ENCODE peak calls at places on chromosomes 1 and 21, in ten cellular contexts. One of them, this sample, is unnamed.

GRCh38 chr1:166165661-166166399 is 971 bp downstream of the FAM78B start:
- DNase-seq in testis: peak
- DNase-seq in A549: peak
- DNase-seq in endothelial cell of umbilical vein: peak
- DNase-seq in body of pancreas: peak
- DNase-seq in neural crest cell: peak
- DNase-seq in dorsolateral prefrontal cortex: no peak
- DNase-seq in BE2C: peak
- DNase-seq in prostate gland: peak
- DNase-seq in tibial nerve: peak
- DNase-seq in this sample: no peak

GRCh38 chr1:215911406-215911968 is 344.4 kb downstream of the KCTD3 start:
- DNase-seq in testis: no peak
- DNase-seq in A549: peak
- DNase-seq in endothelial cell of umbilical vein: no peak
- DNase-seq in body of pancreas: no peak
- DNase-seq in neural crest cell: no peak
- DNase-seq in dorsolateral prefrontal cortex: no peak
- DNase-seq in BE2C: no peak
- DNase-seq in prostate gland: no peak
- DNase-seq in tibial nerve: no peak
- DNase-seq in this sample: no peak

GRCh38 chr1:65146908-65147423 is 1.0 kb upstream of the AK4 start:
- DNase-seq in testis: no peak
- DNase-seq in A549: no peak
- DNase-seq in endothelial cell of umbilical vein: no peak
- DNase-seq in body of pancreas: no peak
- DNase-seq in neural crest cell: no peak
- DNase-seq in dorsolateral prefrontal cortex: no peak
- DNase-seq in BE2C: no peak
- DNase-seq in prostate gland: no peak
- DNase-seq in tibial nerve: no peak
- DNase-seq in this sample: no peak

GRCh38 chr21:34204481-34205439 is 131.4 kb downstream of the MRPS6 start:
- DNase-seq in testis: no peak
- DNase-seq in A549: no peak
- DNase-seq in endothelial cell of umbilical vein: no peak
- DNase-seq in body of pancreas: no peak
- DNase-seq in neural crest cell: no peak
- DNase-seq in dorsolateral prefrontal cortex: no peak
- DNase-seq in BE2C: peak
- DNase-seq in prostate gland: no peak
- DNase-seq in tibial nerve: no peak
- DNase-seq in this sample: no peak

GRCh38 chr21:17903029-17903806 is 84.1 kb upstream of the C21orf91 start:
- DNase-seq in testis: no peak
- DNase-seq in A549: no peak
- DNase-seq in endothelial cell of umbilical vein: peak
- DNase-seq in body of pancreas: no peak
- DNase-seq in neural crest cell: no peak
- DNase-seq in dorsolateral prefrontal cortex: no peak
- DNase-seq in BE2C: no peak
- DNase-seq in prostate gland: no peak
- DNase-seq in tibial nerve: no peak
- DNase-seq in this sample: no peak

GRCh38 chr1:15949453-15950245 is 26.3 kb downstream of the ZBTB17 start:
- DNase-seq in testis: peak
- DNase-seq in A549: peak
- DNase-seq in endothelial cell of umbilical vein: peak
- DNase-seq in body of pancreas: peak
- DNase-seq in neural crest cell: no peak
- DNase-seq in dorsolateral prefrontal cortex: peak
- DNase-seq in BE2C: peak
- DNase-seq in prostate gland: peak
- DNase-seq in tibial nerve: peak
- DNase-seq in this sample: peak

GRCh38 chr21:15222711-15223110 is 157.9 kb upstream of the NRIP1 start:
- DNase-seq in testis: no peak
- DNase-seq in A549: no peak
- DNase-seq in endothelial cell of umbilical vein: no peak
- DNase-seq in body of pancreas: no peak
- DNase-seq in neural crest cell: no peak
- DNase-seq in dorsolateral prefrontal cortex: no peak
- DNase-seq in BE2C: no peak
- DNase-seq in prostate gland: no peak
- DNase-seq in tibial nerve: no peak
- DNase-seq in this sample: peak

GRCh38 chr1:84988588-84988987 is 8.3 kb downstream of the MCOLN2 start:
- DNase-seq in testis: no peak
- DNase-seq in A549: no peak
- DNase-seq in endothelial cell of umbilical vein: no peak
- DNase-seq in body of pancreas: no peak
- DNase-seq in neural crest cell: no peak
- DNase-seq in dorsolateral prefrontal cortex: no peak
- DNase-seq in BE2C: no peak
- DNase-seq in prostate gland: no peak
- DNase-seq in tibial nerve: no peak
- DNase-seq in this sample: no peak

GRCh38 chr1:109636201-109636952 is 16.7 kb downstream of the AMPD2 start:
- DNase-seq in testis: no peak
- DNase-seq in A549: peak
- DNase-seq in endothelial cell of umbilical vein: no peak
- DNase-seq in body of pancreas: no peak
- DNase-seq in neural crest cell: no peak
- DNase-seq in dorsolateral prefrontal cortex: no peak
- DNase-seq in BE2C: peak
- DNase-seq in prostate gland: no peak
- DNase-seq in tibial nerve: peak
- DNase-seq in this sample: no peak

GRCh38 chr1:173478099-173478555 is 992 bp downstream of the PRDX6 start:
- DNase-seq in testis: peak
- DNase-seq in A549: peak
- DNase-seq in endothelial cell of umbilical vein: peak
- DNase-seq in body of pancreas: peak
- DNase-seq in neural crest cell: no peak
- DNase-seq in dorsolateral prefrontal cortex: peak
- DNase-seq in BE2C: no peak
- DNase-seq in prostate gland: peak
- DNase-seq in tibial nerve: peak
- DNase-seq in this sample: no peak

GRCh38 chr1:113438505-113439271 is 48.4 kb downstream of the MAGI3 start:
- DNase-seq in testis: no peak
- DNase-seq in A549: no peak
- DNase-seq in endothelial cell of umbilical vein: no peak
- DNase-seq in body of pancreas: no peak
- DNase-seq in neural crest cell: no peak
- DNase-seq in dorsolateral prefrontal cortex: no peak
- DNase-seq in BE2C: no peak
- DNase-seq in prostate gland: no peak
- DNase-seq in tibial nerve: no peak
- DNase-seq in this sample: no peak

GRCh38 chr1:113439272-113439660 is 49.0 kb downstream of the MAGI3 start:
- DNase-seq in testis: no peak
- DNase-seq in A549: no peak
- DNase-seq in endothelial cell of umbilical vein: no peak
- DNase-seq in body of pancreas: no peak
- DNase-seq in neural crest cell: no peak
- DNase-seq in dorsolateral prefrontal cortex: no peak
- DNase-seq in BE2C: no peak
- DNase-seq in prostate gland: no peak
- DNase-seq in tibial nerve: no peak
- DNase-seq in this sample: no peak

GRCh38 chr1:113444857-113445256 is 54.5 kb downstream of the MAGI3 start:
- DNase-seq in testis: no peak
- DNase-seq in A549: no peak
- DNase-seq in endothelial cell of umbilical vein: no peak
- DNase-seq in body of pancreas: no peak
- DNase-seq in neural crest cell: no peak
- DNase-seq in dorsolateral prefrontal cortex: no peak
- DNase-seq in BE2C: no peak
- DNase-seq in prostate gland: no peak
- DNase-seq in tibial nerve: no peak
- DNase-seq in this sample: no peak

GRCh38 chr1:113437554-113438341 is 47.4 kb downstream of the MAGI3 start:
- DNase-seq in testis: no peak
- DNase-seq in A549: no peak
- DNase-seq in endothelial cell of umbilical vein: no peak
- DNase-seq in body of pancreas: no peak
- DNase-seq in neural crest cell: no peak
- DNase-seq in dorsolateral prefrontal cortex: no peak
- DNase-seq in BE2C: no peak
- DNase-seq in prostate gland: no peak
- DNase-seq in tibial nerve: no peak
- DNase-seq in this sample: no peak

GRCh38 chr1:113442130-113442529 is 51.8 kb downstream of the MAGI3 start:
- DNase-seq in testis: no peak
- DNase-seq in A549: no peak
- DNase-seq in endothelial cell of umbilical vein: no peak
- DNase-seq in body of pancreas: no peak
- DNase-seq in neural crest cell: no peak
- DNase-seq in dorsolateral prefrontal cortex: no peak
- DNase-seq in BE2C: no peak
- DNase-seq in prostate gland: no peak
- DNase-seq in tibial nerve: no peak
- DNase-seq in this sample: no peak
- TF ChIP-seq CTCF in testis: no peak
- TF ChIP-seq CTCF in A549: no peak
- TF ChIP-seq CTCF in endothelial cell of umbilical vein: no peak
- TF ChIP-seq CTCF in body of pancreas: no peak
- TF ChIP-seq CTCF in neural crest cell: no peak
- TF ChIP-seq CTCF in dorsolateral prefrontal cortex: no peak
- TF ChIP-seq CTCF in BE2C: no peak
- TF ChIP-seq CTCF in prostate gland: no peak
- TF ChIP-seq CTCF in tibial nerve: no peak
- TF ChIP-seq CTCF in this sample: no peak

DNA sequence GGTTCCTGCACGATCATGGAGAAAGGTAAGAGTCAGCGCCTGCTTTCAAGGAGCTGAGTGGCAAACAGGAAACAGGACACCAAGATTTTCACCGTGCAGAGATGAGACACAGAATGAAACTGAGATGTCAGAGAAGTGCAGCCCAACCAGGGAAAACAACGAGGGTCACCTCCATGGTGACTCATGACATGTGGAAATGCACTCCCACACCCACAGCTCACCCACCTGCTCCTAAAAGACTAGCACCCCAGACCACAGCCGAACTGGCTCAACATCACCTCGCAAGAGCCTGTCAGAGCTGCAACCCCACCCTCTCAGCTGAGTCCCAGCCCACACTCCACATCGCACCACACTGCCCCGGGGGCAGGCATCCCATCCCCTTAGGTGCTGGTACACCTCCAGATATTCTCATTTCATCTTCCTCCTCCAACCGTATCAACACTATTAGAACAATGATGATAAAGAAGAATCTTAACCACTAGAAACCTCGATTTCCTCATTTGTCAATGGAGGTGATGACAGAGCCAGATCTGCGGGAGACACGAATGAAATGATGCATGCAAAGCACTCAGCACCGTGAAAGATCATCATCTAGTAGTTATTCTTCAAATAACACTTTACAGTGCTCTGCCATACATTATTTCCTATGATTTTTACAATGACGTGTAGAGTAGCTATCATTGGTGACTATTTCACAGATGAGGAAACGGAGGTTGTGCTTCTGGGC is 103.2 kb downstream of the DMRTB1 start:
- DNase-seq in testis: no peak
- DNase-seq in A549: no peak
- DNase-seq in endothelial cell of umbilical vein: no peak
- DNase-seq in body of pancreas: no peak
- DNase-seq in neural crest cell: no peak
- DNase-seq in dorsolateral prefrontal cortex: no peak
- DNase-seq in BE2C: no peak
- DNase-seq in prostate gland: no peak
- DNase-seq in tibial nerve: no peak
- DNase-seq in this sample: no peak
- TF ChIP-seq CTCF in testis: no peak
- TF ChIP-seq CTCF in A549: no peak
- TF ChIP-seq CTCF in endothelial cell of umbilical vein: no peak
- TF ChIP-seq CTCF in body of pancreas: no peak
- TF ChIP-seq CTCF in neural crest cell: no peak
- TF ChIP-seq CTCF in dorsolateral prefrontal cortex: no peak
- TF ChIP-seq CTCF in BE2C: no peak
- TF ChIP-seq CTCF in prostate gland: no peak
- TF ChIP-seq CTCF in tibial nerve: no peak
- TF ChIP-seq CTCF in this sample: no peak

DNA sequence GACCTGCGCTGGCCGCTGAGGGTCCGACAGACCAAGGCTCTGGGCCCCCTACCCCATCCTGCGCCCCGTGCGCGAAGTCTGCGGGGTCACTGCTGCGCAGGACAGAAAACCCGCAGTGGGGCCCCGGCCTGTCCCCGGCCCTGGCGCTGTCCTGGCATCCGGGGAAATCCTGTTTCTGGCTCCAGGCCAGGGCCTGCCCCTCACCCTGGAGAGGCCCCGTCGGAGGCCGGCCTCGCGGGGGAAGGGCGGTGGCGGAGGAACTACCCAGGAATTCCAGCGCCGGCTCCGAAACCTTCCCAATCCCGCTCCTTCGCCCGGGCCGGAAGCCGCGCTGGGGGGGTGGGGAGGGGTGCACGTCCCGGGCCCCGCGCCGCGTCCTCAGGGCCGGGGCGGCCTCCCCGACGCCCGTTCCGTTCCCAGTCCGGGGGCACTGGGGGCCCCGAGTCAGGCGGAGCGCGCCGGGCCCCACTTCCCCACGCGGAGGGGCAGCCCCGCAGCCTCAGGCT is 77.0 kb downstream of the MORN1 start:
- DNase-seq in testis: peak
- DNase-seq in A549: peak
- DNase-seq in endothelial cell of umbilical vein: no peak
- DNase-seq in body of pancreas: peak
- DNase-seq in neural crest cell: peak
- DNase-seq in dorsolateral prefrontal cortex: no peak
- DNase-seq in BE2C: peak
- DNase-seq in prostate gland: no peak
- DNase-seq in tibial nerve: no peak
- DNase-seq in this sample: no peak
- TF ChIP-seq CTCF in testis: no peak
- TF ChIP-seq CTCF in A549: no peak
- TF ChIP-seq CTCF in endothelial cell of umbilical vein: no peak
- TF ChIP-seq CTCF in body of pancreas: no peak
- TF ChIP-seq CTCF in neural crest cell: no peak
- TF ChIP-seq CTCF in dorsolateral prefrontal cortex: no peak
- TF ChIP-seq CTCF in BE2C: no peak
- TF ChIP-seq CTCF in prostate gland: no peak
- TF ChIP-seq CTCF in tibial nerve: no peak
- TF ChIP-seq CTCF in this sample: no peak

DNA sequence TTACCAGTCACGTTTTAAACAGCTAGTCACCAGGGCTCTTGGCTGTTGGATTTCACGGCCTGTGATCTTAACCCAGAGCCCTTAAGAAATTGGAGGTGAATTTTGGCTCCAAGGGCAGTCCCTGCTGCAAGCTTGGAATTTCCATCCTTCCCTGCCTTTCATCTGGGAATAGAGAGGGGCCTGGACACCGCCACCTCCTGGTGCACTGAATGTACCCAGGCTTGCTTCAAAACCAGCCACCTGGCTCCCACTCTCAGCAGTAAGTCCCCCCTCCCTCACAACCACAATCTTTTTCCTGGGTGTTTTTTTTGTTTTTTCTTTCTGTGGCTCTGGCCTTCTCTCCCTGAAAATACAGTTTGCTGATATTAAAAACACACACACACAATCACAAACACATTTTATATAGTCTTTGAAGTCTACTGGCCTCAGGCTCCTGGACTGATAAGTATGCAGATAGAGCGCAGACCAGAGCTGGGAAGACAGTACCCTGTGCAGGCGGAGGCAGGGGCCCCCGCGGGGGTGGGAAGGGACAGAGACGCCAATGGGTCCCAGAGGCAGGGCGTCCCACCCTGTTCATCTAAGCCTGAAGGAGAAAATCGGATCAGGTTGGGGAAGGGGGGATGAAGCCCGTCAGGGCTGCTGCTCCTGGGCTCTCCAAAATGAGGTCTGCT is 65.8 kb upstream of the IGSF21 start:
- DNase-seq in testis: no peak
- DNase-seq in A549: no peak
- DNase-seq in endothelial cell of umbilical vein: no peak
- DNase-seq in body of pancreas: no peak
- DNase-seq in neural crest cell: no peak
- DNase-seq in dorsolateral prefrontal cortex: no peak
- DNase-seq in BE2C: peak
- DNase-seq in prostate gland: no peak
- DNase-seq in tibial nerve: no peak
- DNase-seq in this sample: no peak
- TF ChIP-seq CTCF in testis: no peak
- TF ChIP-seq CTCF in A549: no peak
- TF ChIP-seq CTCF in endothelial cell of umbilical vein: no peak
- TF ChIP-seq CTCF in body of pancreas: no peak
- TF ChIP-seq CTCF in neural crest cell: no peak
- TF ChIP-seq CTCF in dorsolateral prefrontal cortex: no peak
- TF ChIP-seq CTCF in BE2C: peak
- TF ChIP-seq CTCF in prostate gland: no peak
- TF ChIP-seq CTCF in tibial nerve: no peak
- TF ChIP-seq CTCF in this sample: peak